ENCODE peak calls at places on chromosomes 16 and 17, in five cellular contexts. Q, P, N, T and F are unnamed samples. For H3K4me1 and H3K9me3, the result is how much of the 10 kb centered on the place peaks cover.

GRCh38 chr16:50300942-50301625 is 34.7 kb downstream of the ADCY7 start:
- DNase-seq in P (peak), N (peak), T (no peak), Q (no peak), F (peak)

GRCh38 chr17:348012-348411 is 4.6 kb downstream of the RPH3AL start:
- DNase-seq in Q (no peak), T (no peak), P (no peak), N (no peak), F (no peak)

GRCh38 chr16:60741810-60742209 is 1294.4 kb downstream of the CDH8 start:
- DNase-seq in T (no peak), Q (no peak), P (no peak), N (no peak), F (no peak)

GRCh38 chr16:11161974-11162373 is 94.0 kb downstream of the SOCS1 start:
- DNase-seq in Q (peak), T (no peak), P (no peak), N (no peak), F (no peak)

GRCh38 chr17:27339836-27340550 is 46.1 kb downstream of the WSB1 start:
- DNase-seq in P (no peak), Q (no peak), T (no peak), N (no peak), F (no peak)

GRCh38 chr17:48052956-48053757 is 5.0 kb downstream of the NFE2L1 start:
- DNase-seq in N (no peak), Q (peak), P (peak), T (peak), F (peak)

GRCh38 chr16:2242598-2242997 is 6.4 kb downstream of the DNASE1L2 start:
- DNase-seq in Q (no peak), N (no peak), P (no peak), T (no peak), F (peak)

GRCh38 chr16:86508947-86509758 is 1.2 kb upstream of the FOXF1 start:
- DNase-seq in P (no peak), Q (peak), N (no peak), T (peak), F (peak)

GRCh38 chr16:17325744-17326143 is 145.0 kb downstream of the XYLT1 start:
- DNase-seq in T (no peak), N (no peak), Q (no peak), P (no peak), F (no peak)

GRCh38 chr17:81898029-81898866 is 3.8 kb upstream of the NPB start:
- DNase-seq in N (no peak), T (no peak), P (no peak), Q (no peak), F (no peak)

GRCh38 chr17:34672176-34672785 is 92.9 kb downstream of the TMEM132E start:
- DNase-seq in T (no peak), P (no peak), Q (no peak), N (no peak), F (no peak)

GRCh38 chr16:81902025-81902424 is 109.2 kb downstream of the SDR42E1 start:
- DNase-seq in T (no peak), N (no peak), P (no peak), Q (no peak), F (no peak)

GRCh38 chr16:85146922-85147651 is 34.8 kb upstream of the CIBAR2 start:
- DNase-seq in T (no peak), P (no peak), N (no peak), Q (no peak), F (peak)

GRCh38 chr16:22672830-22673210 is 141.1 kb upstream of the HS3ST2 start:
- DNase-seq in Q (peak), N (no peak), T (no peak), P (no peak), F (no peak)

GRCh38 chr17:17840751-17841591 is 4.2 kb upstream of the SREBF1 start:
- DNase-seq in P (no peak), Q (peak), N (no peak), T (no peak), F (peak)

GRCh38 chr16:86968866-86969265 is 348.3 kb downstream of the C16orf95 start:
- DNase-seq in P (no peak), N (no peak), T (no peak), Q (no peak), F (no peak)

GRCh38 chr16:17286443-17286842 is 184.3 kb downstream of the XYLT1 start:
- DNase-seq in T (no peak), N (no peak), P (no peak), Q (no peak), F (no peak)

DNA sequence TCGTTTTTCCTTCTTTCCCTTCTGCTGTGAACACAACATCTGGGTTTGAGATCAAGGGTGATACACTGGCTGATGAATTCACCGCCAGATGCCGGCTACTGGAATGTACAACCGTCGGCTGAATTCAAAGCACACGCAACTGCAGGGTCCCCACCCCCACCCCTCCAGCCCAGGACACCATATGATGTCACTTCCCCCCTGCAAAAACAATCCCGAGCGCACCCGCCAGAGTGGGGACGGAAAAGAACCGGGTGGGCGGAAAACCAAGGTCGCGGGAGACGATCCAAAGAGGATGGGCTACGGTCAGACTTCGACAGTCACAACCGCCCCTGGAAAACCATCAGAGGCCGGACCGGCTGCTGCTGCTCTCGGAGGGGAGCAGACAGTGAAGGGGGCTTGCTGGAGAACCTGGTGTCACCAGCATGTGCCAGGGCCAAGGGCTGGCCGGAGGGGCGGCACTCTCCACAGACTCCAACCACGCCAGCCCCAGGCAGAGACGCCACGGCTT is 23.3 kb downstream of the CEP295NL start:
- DNase-seq in P (no peak), Q (peak), T (peak), N (no peak), F (peak)
- H3K4me1 ChIP-seq in P (half or more), Q (under half), T (half or more), N (under half), F (under half)

DNA sequence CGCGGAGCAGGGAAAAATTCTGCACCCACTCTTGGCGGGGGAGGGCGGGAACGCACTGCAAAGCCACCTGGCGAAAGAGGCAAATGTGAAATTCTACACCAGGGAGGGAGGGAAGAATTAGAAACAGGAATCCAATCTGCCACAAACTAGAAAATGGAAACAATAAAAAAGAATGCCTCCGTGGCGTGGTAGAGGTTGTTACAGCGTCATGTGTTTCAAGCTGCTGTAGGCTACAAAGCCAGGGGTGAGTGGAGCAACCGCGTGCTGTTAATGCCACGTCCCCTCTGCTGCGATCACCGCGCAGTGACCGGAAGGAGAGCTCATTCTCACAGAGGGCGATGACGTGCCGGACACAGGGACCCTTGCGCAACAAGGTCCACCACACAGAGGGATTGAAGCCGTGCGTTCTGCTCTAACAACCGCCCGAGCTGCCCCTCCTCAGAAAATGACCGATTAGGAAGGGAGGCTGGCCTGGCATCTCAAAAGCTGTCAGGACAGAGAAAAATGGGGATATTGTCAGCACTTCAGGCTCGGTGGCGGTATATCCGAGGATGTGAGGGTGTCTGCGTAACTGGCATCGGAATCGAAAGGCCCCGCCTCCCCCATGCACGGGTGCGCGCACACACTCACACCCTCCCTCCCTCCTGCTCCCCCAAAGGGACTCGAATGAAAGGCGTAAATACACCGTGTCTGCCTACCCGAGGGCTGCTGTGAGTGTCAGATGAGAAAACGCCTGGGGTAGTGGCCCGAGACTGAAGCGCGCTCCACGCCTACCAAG is 70.8 kb upstream of the TNRC6C start:
- DNase-seq in P (peak), Q (peak), T (peak), N (peak), F (peak)
- H3K4me3 ChIP-seq in P (peak), Q (peak), T (peak), N (peak), F (peak)

GRCh38 chr16:5430598-5430997 is 333.0 kb upstream of the EEF2KMT start:
- DNase-seq in P (no peak), T (no peak), N (no peak), Q (no peak), F (no peak)

GRCh38 chr16:5432166-5432565 is 334.6 kb upstream of the EEF2KMT start:
- DNase-seq in N (no peak), P (no peak), T (no peak), Q (no peak), F (no peak)

GRCh38 chr16:5422643-5423496 is 325.3 kb upstream of the EEF2KMT start:
- DNase-seq in T (no peak), N (no peak), Q (no peak), P (no peak), F (no peak)

GRCh38 chr16:5428932-5429331 is 331.3 kb upstream of the EEF2KMT start:
- DNase-seq in P (no peak), T (no peak), N (no peak), Q (no peak), F (no peak)

DNA sequence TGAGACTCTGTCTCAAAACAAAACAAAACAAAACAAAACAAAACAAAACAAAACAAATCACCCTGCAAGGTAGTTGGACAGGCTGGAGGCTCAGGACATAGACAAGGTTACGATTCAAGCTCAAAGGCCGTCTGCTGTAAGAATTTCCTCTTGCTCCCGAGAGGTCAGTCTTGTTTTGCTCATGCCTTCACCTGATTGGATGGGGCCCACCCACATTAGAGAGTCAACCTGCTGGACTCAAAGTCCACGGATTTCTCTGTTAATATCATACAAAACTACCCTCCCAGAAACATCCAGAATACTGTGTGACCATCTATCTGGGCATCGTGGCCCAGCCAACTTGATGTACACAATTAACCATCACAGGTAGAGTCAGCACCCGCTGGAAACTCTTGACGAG is 330.0 kb upstream of the EEF2KMT start:
- DNase-seq in P (no peak), N (no peak), T (no peak), Q (no peak), F (no peak)
- H3K9me3 ChIP-seq in P (under half), N (under half), T (under half), Q (under half), F (under half)

GRCh38 chr17:57530026-57530425 is 215.1 kb downstream of the CCDC182 start:
- DNase-seq in Q (no peak), N (no peak), T (no peak), P (no peak), F (no peak)

GRCh38 chr17:57524790-57525543 is 220.1 kb downstream of the CCDC182 start:
- DNase-seq in N (no peak), P (no peak), T (no peak), Q (no peak), F (no peak)

GRCh38 chr17:57528084-57528451 is 217.0 kb downstream of the CCDC182 start:
- DNase-seq in N (no peak), T (no peak), Q (peak), P (peak), F (no peak)

GRCh38 chr17:57530508-57530907 is 214.6 kb downstream of the CCDC182 start:
- DNase-seq in Q (no peak), T (no peak), N (no peak), P (no peak), F (no peak)

GRCh38 chr17:57527437-57528083 is 217.5 kb downstream of the CCDC182 start:
- DNase-seq in T (no peak), N (no peak), Q (no peak), P (no peak), F (no peak)
- H3K4me1 ChIP-seq in T (half or more), N (under half), Q (under half), P (under half), F (under half)

GRCh38 chr17:35977509-35977908 is 3.8 kb downstream of the CCL16 start:
- DNase-seq in P (no peak), N (no peak), Q (no peak), T (no peak), F (no peak)
- H3K4me3 ChIP-seq in P (no peak), N (no peak), Q (no peak), T (no peak), F (no peak)

GRCh38 chr16:63813862-63814261 is 1308.0 kb downstream of the CDH11 start:
- DNase-seq in Q (no peak), T (no peak), N (no peak), P (no peak), F (no peak)
- H3K9me3 ChIP-seq in Q (under half), T (under half), N (under half), P (under half), F (under half)

GRCh38 chr17:61400058-61400785 is 579 bp downstream of the TBX2 start:
- DNase-seq in N (no peak), T (no peak), Q (no peak), P (peak), F (peak)

GRCh38 chr17:61400786-61401279 is 1.2 kb downstream of the TBX2 start:
- DNase-seq in P (no peak), N (no peak), Q (no peak), T (no peak), F (peak)

GRCh38 chr17:61402978-61403845 is 3.6 kb downstream of the TBX2 start:
- DNase-seq in P (peak), Q (no peak), N (no peak), T (no peak), F (no peak)

GRCh38 chr17:61402073-61402541 is 2.5 kb downstream of the TBX2 start:
- DNase-seq in P (no peak), N (no peak), Q (no peak), T (no peak), F (no peak)

GRCh38 chr17:61401280-61402072 is 1.8 kb downstream of the TBX2 start:
- DNase-seq in P (no peak), N (no peak), Q (no peak), T (no peak), F (peak)
- H3K4me1 ChIP-seq in P (half or more), N (under half), Q (under half), T (half or more), F (under half)